ENCODE peak calls at places on chromosomes 3 and 15, in eight cellular contexts. X is osteocyte, H is nephron progenitor cell, Z is AG10803, F is spleen, W is left ventricle myocardium inferior, L is kidney epithelial cell, P is fibroblast of mammary gland. J is an unnamed sample.

GRCh38 chr3:127449489-127450212 is 140.9 kb downstream of the TPRA1 start:
- DNase-seq in X (peak; percentile 48), H (no peak), Z (no peak), F (peak; percentile 27), W (no peak), L (no peak), P (no peak), J (no peak)

GRCh38 chr15:29034593-29035364 is 149.0 kb downstream of the APBA2 start:
- DNase-seq in X (peak; percentile 60), H (no peak), Z (no peak), F (no peak), W (no peak), L (no peak), P (no peak), J (no peak)

GRCh38 chr3:122497425-122497824 is 17.3 kb downstream of the KPNA1 start:
- DNase-seq in X (no peak), H (no peak), Z (peak; percentile 94), F (no peak), W (no peak), L (peak; percentile 74), P (peak; percentile 94), J (peak; percentile 94)

GRCh38 chr15:25717861-25718504 is 145.1 kb downstream of the ATP10A start:
- DNase-seq in X (no peak), H (no peak), Z (peak; percentile 34), F (peak; percentile 69), W (no peak), L (no peak), P (no peak), J (no peak)

GRCh38 chr15:78334845-78335244 is 5.3 kb upstream of the CRABP1 start:
- DNase-seq in X (no peak), H (no peak), Z (no peak), F (no peak), W (no peak), L (no peak), P (no peak), J (no peak)

GRCh38 chr3:164620423-164620822 is 457.9 kb downstream of the SI start:
- DNase-seq in X (no peak), H (no peak), Z (no peak), F (no peak), W (no peak), L (no peak), P (peak; percentile 11), J (no peak)

GRCh38 chr3:81744366-81744765 is 17.1 kb downstream of the GBE1 start:
- DNase-seq in X (no peak), H (no peak), Z (peak; percentile 97), F (no peak), W (no peak), L (peak; percentile 73), P (peak; percentile 97), J (peak; percentile 80)

GRCh38 chr15:39852237-39852636 is 67.8 kb downstream of the GPR176 start:
- DNase-seq in X (no peak), H (no peak), Z (peak; percentile 95), F (no peak), W (no peak), L (no peak), P (peak; percentile 84), J (peak; percentile 51)

GRCh38 chr3:183991403-183991802 is 26.3 kb downstream of the ABCC5 start:
- DNase-seq in X (no peak), H (no peak), Z (no peak), F (no peak), W (no peak), L (no peak), P (no peak), J (no peak)

GRCh38 chr15:70535071-70535954 is 228.0 kb downstream of the UACA start:
- DNase-seq in X (peak; percentile 56), H (no peak), Z (no peak), F (peak; percentile 84), W (no peak), L (no peak), P (no peak), J (no peak)

GRCh38 chr15:62453979-62454378 is 288.9 kb upstream of the C2CD4B start:
- DNase-seq in X (no peak), H (no peak), Z (peak; percentile 58), F (no peak), W (no peak), L (no peak), P (peak; percentile 80), J (peak; percentile 54)

DNA sequence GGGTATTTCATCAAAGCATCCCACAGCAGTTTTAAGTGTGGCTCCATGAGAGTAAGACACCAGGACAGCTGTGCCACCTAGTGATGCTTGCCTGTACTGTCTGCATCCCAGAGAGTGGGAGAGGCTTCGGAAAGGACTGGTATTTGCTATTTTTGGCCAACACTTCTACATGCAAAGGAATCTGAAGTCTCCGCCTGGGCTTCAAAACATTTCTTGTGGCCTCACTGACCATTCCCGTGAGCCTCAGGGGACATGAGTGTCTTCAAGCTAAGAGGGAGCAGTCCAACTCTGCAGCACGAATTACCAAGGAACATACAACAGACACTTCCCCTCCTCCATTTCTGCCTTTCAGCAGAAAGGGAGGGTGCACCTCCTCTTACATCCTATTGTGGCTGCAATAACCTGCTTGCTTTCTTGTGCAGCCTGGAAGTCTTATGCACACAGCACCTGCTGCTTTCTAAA is 177.5 kb downstream of the RORA start:
- DNase-seq in X (peak; percentile 87), H (no peak), Z (peak; percentile 87), F (no peak), W (peak; percentile 39), L (no peak), P (peak; percentile 74), J (peak; percentile 58)
- TF ChIP-seq CTCF in X (peak; percentile 89), H (peak; percentile 43), Z (peak; percentile 98), F (no peak), W (peak; percentile 83), L (peak; percentile 48), P (peak; percentile 89), J (peak; percentile 56)

DNA sequence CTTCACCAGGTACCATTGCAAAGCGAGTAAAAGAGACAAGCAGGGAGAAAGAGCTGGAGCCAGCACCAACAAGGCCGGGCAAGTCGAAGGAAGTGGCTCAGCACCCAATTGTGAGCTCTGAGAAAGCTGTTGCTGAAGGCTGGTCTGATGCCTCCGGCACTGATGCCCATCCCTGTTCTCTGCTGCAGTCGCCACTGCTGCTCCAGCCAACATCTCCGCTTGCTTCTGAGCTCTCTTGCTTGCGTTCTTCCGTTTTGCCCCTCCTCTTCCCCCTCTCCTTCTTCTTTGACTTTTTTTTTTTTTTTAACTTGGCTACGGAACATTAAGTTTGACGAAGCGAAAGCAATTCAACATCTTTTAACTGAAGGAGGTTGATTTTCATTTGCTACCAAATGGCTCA is 442.9 kb downstream of the MCTP2 start:
- DNase-seq in X (no peak), H (no peak), Z (peak; percentile 8), F (no peak), W (no peak), L (peak; percentile 18), P (peak; percentile 1), J (peak; percentile 89)
- TF ChIP-seq CTCF in X (no peak), H (no peak), Z (no peak), F (no peak), W (no peak), L (no peak), P (no peak), J (no peak)

DNA sequence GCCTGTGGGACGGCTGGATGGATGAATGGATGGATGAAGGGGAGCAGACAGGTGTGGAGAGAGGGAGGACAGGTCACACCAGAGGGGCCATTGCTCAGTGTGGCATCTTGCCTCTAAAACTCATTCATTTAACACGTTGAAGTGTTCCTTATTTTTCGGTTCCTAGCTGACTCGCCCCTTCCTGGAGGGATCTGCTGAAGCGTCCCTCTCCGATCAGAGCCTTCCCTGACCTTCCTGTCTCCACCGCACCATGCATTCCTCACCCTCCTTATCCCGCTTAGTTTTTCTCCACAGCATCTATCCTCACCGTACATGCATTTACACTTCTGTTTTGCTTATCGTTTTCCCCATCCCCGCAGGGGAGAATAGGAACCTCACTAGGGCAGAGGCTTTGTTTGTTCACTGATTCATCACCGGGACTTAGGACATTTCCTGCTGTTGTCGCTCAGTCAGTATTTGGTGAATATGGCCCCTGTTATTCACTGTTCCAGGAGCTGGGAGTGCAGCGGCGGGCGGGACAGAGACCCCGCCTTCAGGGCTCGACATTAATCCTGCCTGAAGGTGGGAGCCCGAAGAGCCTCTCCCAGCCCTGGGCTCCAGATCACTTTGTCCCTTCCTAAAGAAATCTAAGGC is 32.0 kb downstream of the FOXL2 start:
- DNase-seq in X (no peak), H (no peak), Z (no peak), F (no peak), W (no peak), L (no peak), P (peak; percentile 71), J (peak; percentile 57)
- TF ChIP-seq CTCF in X (no peak), H (no peak), Z (no peak), F (no peak), W (no peak), L (no peak), P (no peak), J (no peak)

DNA sequence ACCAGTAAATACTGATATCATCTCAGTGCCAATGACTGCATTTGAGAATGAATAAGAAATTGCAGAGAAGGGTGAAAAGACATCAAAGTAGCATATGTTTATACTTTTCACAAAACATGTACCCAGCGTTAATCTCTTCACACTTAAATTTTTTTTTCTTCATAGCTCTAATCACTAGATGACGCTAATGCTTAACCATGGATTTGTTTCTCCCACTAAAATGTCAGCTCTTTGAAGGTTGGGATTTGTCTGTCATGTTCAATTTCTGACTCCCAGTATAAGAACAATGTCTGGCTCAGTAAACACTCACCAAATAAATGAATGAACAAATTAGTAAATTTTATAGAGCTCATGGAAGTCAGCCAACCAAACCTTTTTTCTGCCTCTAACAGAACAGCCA is 78.3 kb upstream of the LMCD1 start:
- DNase-seq in X (no peak), H (no peak), Z (peak; percentile 15), F (no peak), W (no peak), L (no peak), P (no peak), J (no peak)
- TF ChIP-seq CTCF in X (no peak), H (no peak), Z (peak; percentile 26), F (no peak), W (no peak), L (no peak), P (no peak), J (no peak)

GRCh38 chr3:46368569-46368968 is 2.2 kb upstream of the CCR5 start:
- DNase-seq in X (peak; percentile 65), H (peak; percentile 10), Z (no peak), F (peak; percentile 93), W (peak; percentile 41), L (no peak), P (peak; percentile 5), J (peak; percentile 57)
- TF ChIP-seq CTCF in X (peak; percentile 6), H (peak; percentile 10), Z (no peak), F (peak; percentile 60), W (no peak), L (no peak), P (peak; percentile 1), J (peak; percentile 28)

DNA sequence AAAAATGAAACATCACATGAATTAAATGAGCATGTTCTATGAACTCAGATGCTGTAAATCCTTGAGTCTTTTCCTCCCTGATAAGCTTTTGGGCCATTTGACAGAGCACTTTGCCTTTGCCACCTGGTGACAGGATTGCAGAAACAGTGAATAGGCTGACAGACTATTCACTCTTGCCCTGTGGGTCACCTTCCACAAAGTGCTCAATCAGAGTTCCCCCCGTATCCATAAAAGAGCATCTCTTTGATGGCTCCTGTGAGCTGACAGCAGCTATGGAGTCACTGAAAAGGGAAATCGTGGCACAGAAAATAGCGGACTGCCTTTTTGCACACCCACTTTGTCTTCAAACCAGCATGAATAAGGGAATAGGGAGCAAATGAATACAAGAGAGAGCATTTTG is 38.0 kb upstream of the GOLM2 start:
- DNase-seq in X (no peak), H (no peak), Z (no peak), F (no peak), W (no peak), L (no peak), P (no peak), J (no peak)
- TF ChIP-seq CTCF in X (no peak), H (no peak), Z (no peak), F (no peak), W (no peak), L (no peak), P (no peak), J (no peak)